ENCODE peak calls at places on chromosomes 2 and 18, in eight cellular contexts. Z is tibial nerve; E is A549; G is heart right ventricle; L is neural progenitor cell; F is tibial artery; D is PC-9; N is CD8-positive, alpha-beta T cell. P is an unnamed sample. For H3K4me1, the result is how much of the 10 kb centered on the place peaks cover.

GRCh38 chr18:9016819-9017169 is 85.7 kb upstream of the NDUFV2 start:
- DNase-seq in Z (no peak), E (no peak), G (no peak), L (no peak), F (no peak), D (no peak), N (no peak), P (no peak)

GRCh38 chr2:111975053-111975552 is 76.7 kb downstream of the MERTK start:
- DNase-seq in Z (no peak), E (peak), G (no peak), L (no peak), F (peak), D (peak), N (no peak), P (no peak)

GRCh38 chr2:84874381-84875212 is 6.3 kb downstream of the TRABD2A start:
- DNase-seq in Z (no peak), E (no peak), G (no peak), L (no peak), F (no peak), D (no peak), N (peak), P (no peak)

GRCh38 chr2:152134488-152135280 is 35.8 kb upstream of the CACNB4 start:
- DNase-seq in Z (no peak), E (no peak), G (no peak), L (no peak), F (no peak), D (no peak), N (no peak), P (no peak)

GRCh38 chr2:33509908-33510588 is 33.6 kb downstream of the RASGRP3 start:
- DNase-seq in Z (no peak), E (no peak), G (no peak), L (no peak), F (no peak), D (no peak), N (no peak), P (no peak)

GRCh38 chr2:182267971-182268370 is 158.9 kb downstream of the PDE1A start:
- DNase-seq in Z (no peak), E (no peak), G (no peak), L (no peak), F (no peak), D (no peak), N (no peak), P (no peak)

GRCh38 chr2:219627105-219628100 is at the start of gene SLC4A3:
- DNase-seq in Z (no peak), E (no peak), G (no peak), L (peak), F (no peak), D (no peak), N (no peak), P (no peak)

GRCh38 chr2:241965931-241966412 is 96.4 kb downstream of the RTP5 start:
- DNase-seq in Z (no peak), E (no peak), G (peak), L (peak), F (peak), D (peak), N (peak), P (no peak)

GRCh38 chr18:11251229-11251890 is 102.0 kb upstream of the PIEZO2 start:
- DNase-seq in Z (no peak), E (no peak), G (no peak), L (no peak), F (no peak), D (no peak), N (no peak), P (no peak)

GRCh38 chr2:28292491-28292890 is 100.2 kb upstream of the FOSL2 start:
- DNase-seq in Z (no peak), E (no peak), G (no peak), L (no peak), F (no peak), D (no peak), N (no peak), P (no peak)

GRCh38 chr2:112979731-112980130 is 1.9 kb downstream of the IL36G start:
- DNase-seq in Z (no peak), E (no peak), G (no peak), L (no peak), F (no peak), D (no peak), N (no peak), P (no peak)

GRCh38 chr2:200408428-200409311 is 101.2 kb downstream of the KCTD18 start:
- DNase-seq in Z (no peak), E (peak), G (no peak), L (no peak), F (no peak), D (peak), N (no peak), P (no peak)

GRCh38 chr2:64651590-64651989 is 2.1 kb downstream of the SERTAD2 start:
- DNase-seq in Z (no peak), E (no peak), G (no peak), L (no peak), F (no peak), D (no peak), N (no peak), P (no peak)

GRCh38 chr2:239376351-239376750 is 24.5 kb downstream of the HDAC4 start:
- DNase-seq in Z (peak), E (no peak), G (no peak), L (no peak), F (peak), D (no peak), N (no peak), P (no peak)

GRCh38 chr2:216694826-216695217 is 527 bp downstream of the IGFBP5 start:
- DNase-seq in Z (no peak), E (no peak), G (no peak), L (peak), F (no peak), D (no peak), N (no peak), P (no peak)

GRCh38 chr18:23862071-23862470 is 152.5 kb upstream of the TTC39C start:
- DNase-seq in Z (no peak), E (no peak), G (no peak), L (no peak), F (no peak), D (peak), N (peak), P (no peak)

GRCh38 chr18:10705291-10705690 is 179.5 kb downstream of the NAPG start:
- DNase-seq in Z (no peak), E (no peak), G (no peak), L (no peak), F (no peak), D (no peak), N (no peak), P (no peak)

GRCh38 chr2:9473308-9473984 is 905 bp upstream of the IAH1 start:
- DNase-seq in Z (no peak), E (peak), G (no peak), L (peak), F (no peak), D (no peak), N (peak), P (no peak)

GRCh38 chr2:16319425-16320245 is 346.0 kb downstream of the CYRIA start:
- DNase-seq in Z (no peak), E (no peak), G (no peak), L (no peak), F (no peak), D (no peak), N (no peak), P (no peak)

GRCh38 chr2:201220102-201220570 is 37.2 kb downstream of the CASP10 start:
- DNase-seq in Z (no peak), E (no peak), G (peak), L (peak), F (no peak), D (peak), N (no peak), P (no peak)

GRCh38 chr2:47041065-47041464 is 114.0 kb downstream of the STPG4 start:
- DNase-seq in Z (no peak), E (no peak), G (peak), L (no peak), F (no peak), D (no peak), N (no peak), P (no peak)

GRCh38 chr2:20355131-20355530 is 4.5 kb upstream of the PUM2 start:
- DNase-seq in Z (no peak), E (no peak), G (no peak), L (no peak), F (no peak), D (no peak), N (no peak), P (no peak)

GRCh38 chr2:66509326-66509811 is 74.4 kb downstream of the MEIS1 start:
- DNase-seq in Z (no peak), E (no peak), G (no peak), L (no peak), F (no peak), D (peak), N (no peak), P (no peak)

GRCh38 chr18:4444306-4444705 is 10.8 kb downstream of the DLGAP1 start:
- DNase-seq in Z (no peak), E (no peak), G (no peak), L (no peak), F (no peak), D (no peak), N (no peak), P (no peak)

GRCh38 chr18:40004246-40004645 is 1950.8 kb upstream of the PIK3C3 start:
- DNase-seq in Z (no peak), E (no peak), G (no peak), L (no peak), F (no peak), D (no peak), N (no peak), P (no peak)

GRCh38 chr2:231130657-231131056 is 5.8 kb upstream of the HTR2B start:
- DNase-seq in Z (no peak), E (no peak), G (no peak), L (no peak), F (no peak), D (no peak), N (no peak), P (no peak)

GRCh38 chr2:238703436-238703835 is 144.4 kb upstream of the TWIST2 start:
- DNase-seq in Z (no peak), E (no peak), G (no peak), L (no peak), F (no peak), D (no peak), N (no peak), P (no peak)

GRCh38 chr18:36354989-36355388 is 57.5 kb downstream of the FHOD3 start:
- DNase-seq in Z (no peak), E (no peak), G (no peak), L (no peak), F (no peak), D (no peak), N (no peak), P (no peak)

GRCh38 chr18:34493099-34493544 is 217.0 kb upstream of the DTNA start:
- DNase-seq in Z (peak), E (peak), G (peak), L (peak), F (peak), D (peak), N (no peak), P (peak)

GRCh38 chr18:63444567-63444966 is 22.3 kb upstream of the VPS4B start:
- DNase-seq in Z (no peak), E (peak), G (no peak), L (no peak), F (no peak), D (peak), N (no peak), P (no peak)

GRCh38 chr2:203453858-203454451 is 81.1 kb downstream of the RAPH1 start:
- DNase-seq in Z (no peak), E (peak), G (peak), L (peak), F (no peak), D (no peak), N (no peak), P (no peak)

GRCh38 chr2:232504438-232504837 is 15.8 kb upstream of the PRSS56 start:
- DNase-seq in Z (no peak), E (peak), G (no peak), L (no peak), F (no peak), D (no peak), N (no peak), P (no peak)

GRCh38 chr2:45918816-45919655 is 267.6 kb downstream of the PRKCE start:
- DNase-seq in Z (no peak), E (no peak), G (no peak), L (no peak), F (no peak), D (no peak), N (no peak), P (no peak)

GRCh38 chr18:46426311-46427047 is 230.5 kb downstream of the LOXHD1 start:
- DNase-seq in Z (no peak), E (no peak), G (no peak), L (no peak), F (no peak), D (no peak), N (no peak), P (no peak)

GRCh38 chr2:240601061-240601830 is 14.7 kb downstream of the CAPN10 start:
- DNase-seq in Z (peak), E (no peak), G (no peak), L (no peak), F (peak), D (no peak), N (no peak), P (no peak)

GRCh38 chr18:54503495-54503894 is 87.5 kb upstream of the DYNAP start:
- DNase-seq in Z (no peak), E (no peak), G (no peak), L (no peak), F (no peak), D (no peak), N (no peak), P (no peak)

DNA sequence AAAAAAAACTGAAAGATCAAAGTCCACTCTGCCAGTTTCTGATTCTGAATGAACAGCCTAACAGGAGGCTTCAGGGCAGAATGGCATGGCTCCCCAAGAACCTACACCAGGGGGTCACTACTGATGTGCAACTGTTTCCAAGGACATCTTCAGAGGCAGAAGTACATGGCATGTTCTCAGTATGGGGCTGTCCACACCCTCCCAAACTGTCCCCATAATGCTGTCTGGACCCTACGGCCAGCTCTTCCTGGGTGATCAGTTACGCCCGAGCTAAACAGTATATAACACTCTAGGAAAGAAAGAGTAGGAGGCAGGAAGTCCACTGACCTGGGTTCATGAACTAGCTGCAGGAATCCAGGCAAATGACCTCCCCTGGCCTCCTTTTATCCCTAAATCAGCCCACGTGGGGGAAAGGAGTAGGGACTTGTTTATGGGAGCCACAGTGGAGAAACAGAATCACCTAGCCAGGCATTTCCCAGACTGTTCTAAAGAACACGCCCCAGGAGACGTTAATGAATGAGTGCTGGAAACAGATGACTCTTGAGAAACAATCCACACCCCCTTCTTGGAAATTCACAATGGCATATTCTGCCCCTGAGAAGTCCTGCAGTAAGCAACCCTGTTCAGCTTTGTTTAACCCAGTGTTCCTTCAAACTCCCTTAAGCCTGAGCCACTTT is 2.5 kb downstream of the TMBIM1 start:
- DNase-seq in Z (no peak), E (no peak), G (no peak), L (no peak), F (peak), D (no peak), N (no peak), P (no peak)
- H3K4me1 ChIP-seq in Z (under half), E (half or more), G (under half), L (under half), F (half or more), D (half or more), N (half or more), P (half or more)

DNA sequence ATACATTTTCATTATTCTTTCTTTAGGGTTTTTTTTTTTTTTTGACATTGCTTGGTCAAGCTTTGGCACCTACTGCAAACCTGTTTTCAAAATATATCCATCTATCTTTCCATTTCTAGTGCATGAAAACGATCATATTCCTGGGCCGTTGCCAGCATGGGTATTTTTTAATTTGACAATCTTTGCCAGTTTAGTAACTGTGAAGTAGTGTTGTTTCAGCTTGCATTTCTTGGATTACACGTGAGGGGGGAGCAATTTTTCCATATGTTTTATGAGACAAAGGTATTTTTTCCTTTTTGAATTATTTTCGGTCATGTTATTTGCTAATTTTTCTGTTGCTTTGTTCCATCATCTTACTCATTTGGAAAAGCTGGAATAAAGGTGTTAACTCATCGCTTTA is 40.9 kb downstream of the TSHZ1 start:
- DNase-seq in Z (no peak), E (no peak), G (no peak), L (no peak), F (no peak), D (no peak), N (no peak), P (no peak)
- TF ChIP-seq CTCF in Z (no peak), E (no peak), G (no peak), L (no peak), F (no peak), D (no peak), N (no peak), P (no peak)

DNA sequence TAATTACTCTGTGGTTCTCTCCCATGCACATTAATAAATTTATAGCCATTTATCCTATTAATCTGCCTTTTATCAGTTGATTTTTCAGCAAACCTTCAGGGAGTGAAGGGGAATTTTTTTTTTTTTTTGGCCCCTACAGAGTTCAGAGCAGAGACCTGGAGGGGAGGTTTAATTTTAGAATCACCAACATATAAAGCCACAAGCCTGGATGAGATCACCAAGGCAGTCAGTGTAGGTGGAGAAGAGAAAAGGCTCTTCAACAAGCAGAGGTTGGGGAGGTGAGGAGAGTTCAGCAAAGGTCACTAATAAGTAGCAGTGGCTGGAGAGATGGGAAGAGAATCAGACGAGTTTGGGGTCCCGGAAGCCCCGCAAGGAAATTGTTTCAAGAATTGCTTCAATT is 48.4 kb upstream of the SPTBN1 start:
- DNase-seq in Z (no peak), E (no peak), G (no peak), L (no peak), F (no peak), D (no peak), N (no peak), P (no peak)
- H3K4me1 ChIP-seq in Z (under half), E (under half), G (under half), L (under half), F (under half), D (under half), N (under half), P (under half)

DNA sequence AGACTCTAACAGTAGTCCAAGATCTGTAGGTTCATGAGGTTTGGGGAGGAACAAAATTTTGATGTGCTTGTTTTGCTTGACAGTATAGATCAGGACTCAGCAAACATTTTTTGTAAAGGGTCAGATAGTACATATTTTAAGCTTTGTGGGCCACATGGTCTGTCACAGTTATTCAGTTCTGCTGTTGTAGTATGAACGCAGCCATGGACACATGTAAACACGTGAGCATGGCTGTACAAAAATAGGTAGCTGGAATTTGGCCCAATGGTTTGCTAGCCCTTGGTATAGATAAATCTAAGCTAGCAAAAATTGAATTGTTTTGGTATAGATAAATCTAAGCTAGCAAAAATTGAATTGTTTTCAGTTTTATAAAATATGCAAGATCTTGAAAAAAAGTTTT is 120.5 kb downstream of the HIBCH start:
- DNase-seq in Z (no peak), E (no peak), G (no peak), L (no peak), F (no peak), D (no peak), N (no peak), P (no peak)
- TF ChIP-seq CTCF in Z (no peak), E (no peak), G (no peak), L (no peak), F (no peak), D (no peak), N (no peak), P (no peak)

DNA sequence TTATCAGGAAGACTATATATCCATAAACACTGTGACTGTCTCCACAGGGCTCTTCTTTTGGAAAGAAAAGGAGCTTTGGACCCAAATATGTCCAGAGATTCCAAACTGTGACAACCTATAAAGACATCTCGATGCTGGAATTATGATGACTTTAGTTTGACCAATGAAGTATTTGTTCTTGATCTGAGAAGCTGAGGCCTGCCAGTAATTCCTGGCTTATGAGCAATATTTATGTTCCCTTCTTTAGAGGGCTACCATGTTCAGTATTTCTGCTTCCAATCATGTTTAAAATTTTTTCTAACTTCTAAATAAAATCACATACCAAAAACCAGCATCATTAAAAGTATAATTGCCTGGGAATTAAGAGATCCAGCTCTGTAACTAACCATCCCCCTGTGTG is 41.1 kb downstream of the FEZ2 start:
- DNase-seq in Z (no peak), E (no peak), G (no peak), L (no peak), F (no peak), D (no peak), N (no peak), P (no peak)
- H3K4me1 ChIP-seq in Z (under half), E (under half), G (under half), L (under half), F (half or more), D (under half), N (under half), P (under half)

GRCh38 chr2:237090906-237091305 is 5.2 kb downstream of the COPS8 start:
- DNase-seq in Z (no peak), E (no peak), G (no peak), L (no peak), F (no peak), D (no peak), N (no peak), P (no peak)

GRCh38 chr2:237083026-237083425 is 2.7 kb upstream of the COPS8 start:
- DNase-seq in Z (no peak), E (no peak), G (no peak), L (no peak), F (no peak), D (no peak), N (no peak), P (no peak)

GRCh38 chr2:237081596-237081995 is 4.1 kb upstream of the COPS8 start:
- DNase-seq in Z (no peak), E (no peak), G (no peak), L (no peak), F (no peak), D (no peak), N (no peak), P (no peak)

GRCh38 chr2:237084444-237084843 is 1.2 kb upstream of the COPS8 start:
- DNase-seq in Z (no peak), E (no peak), G (no peak), L (no peak), F (no peak), D (no peak), N (no peak), P (no peak)

GRCh38 chr2:237085261-237086221 is at the start of gene COPS8:
- DNase-seq in Z (peak), E (peak), G (peak), L (peak), F (peak), D (peak), N (peak), P (peak)
- TF ChIP-seq CTCF in Z (peak), E (peak), G (peak), L (peak), F (peak), D (peak), N (peak), P (no peak)

GRCh38 chr2:5932556-5933469 is 240.6 kb downstream of the SOX11 start:
- DNase-seq in Z (no peak), E (no peak), G (peak), L (no peak), F (no peak), D (no peak), N (no peak), P (no peak)
- H3K4me1 ChIP-seq in Z (under half), E (under half), G (under half), L (under half), F (under half), D (under half), N (under half), P (under half)

P was measured in thoracic aorta.